ENCODE peak calls at places on chromosomes 5 and 9, in five cellular contexts. L is RWPE2, V is heart left ventricle, T is psoas muscle, O is Panc1. U is an unnamed sample.

GRCh38 chr9:108710424-108710823 is 145.4 kb downstream of the ACTL7B start:
- ATAC-seq in L (no peak), V (no peak), T (no peak), O (no peak), U (no peak)

GRCh38 chr5:111517853-111518501 is 5.6 kb upstream of the STARD4 start:
- ATAC-seq in L (no peak), V (no peak), T (no peak), O (no peak), U (no peak)

GRCh38 chr9:102669220-102669619 is 325.9 kb upstream of the CYLC2 start:
- ATAC-seq in L (no peak), V (no peak), T (no peak), O (no peak), U (no peak)

GRCh38 chr9:117917873-117918272 is 213.7 kb downstream of the TLR4 start:
- ATAC-seq in L (no peak), V (no peak), T (no peak), O (no peak), U (no peak)

GRCh38 chr9:91740713-91741112 is 209.3 kb downstream of the ROR2 start:
- ATAC-seq in L (no peak), V (no peak), T (no peak), O (no peak), U (peak)

GRCh38 chr5:107618233-107618632 is 52.5 kb downstream of the EFNA5 start:
- ATAC-seq in L (peak), V (no peak), T (no peak), O (no peak), U (no peak)

GRCh38 chr5:58187473-58188286 is 272.2 kb downstream of the PLK2 start:
- ATAC-seq in L (peak), V (no peak), T (no peak), O (peak), U (no peak)

GRCh38 chr5:140986117-140986521 is 19.8 kb downstream of the PCDHAC2 start:
- ATAC-seq in L (no peak), V (no peak), T (no peak), O (no peak), U (no peak)

GRCh38 chr5:56840597-56840996 is 25.2 kb downstream of the MAP3K1 start:
- ATAC-seq in L (no peak), V (no peak), T (no peak), O (no peak), U (no peak)

GRCh38 chr9:26954050-26954508 is 2.1 kb upstream of the IFT74 start:
- ATAC-seq in L (no peak), V (no peak), T (no peak), O (no peak), U (no peak)

GRCh38 chr5:164532226-164532937 is 1027.0 kb downstream of the MAT2B start:
- ATAC-seq in L (peak), V (no peak), T (no peak), O (no peak), U (no peak)

GRCh38 chr9:126861707-126862460 is 1.4 kb downstream of the ZBTB34 start:
- ATAC-seq in L (no peak), V (peak), T (no peak), O (no peak), U (no peak)

GRCh38 chr5:66929995-66930394 is 266.6 kb downstream of the CD180 start:
- ATAC-seq in L (no peak), V (no peak), T (no peak), O (no peak), U (no peak)

GRCh38 chr5:22249209-22249608 is 603.9 kb downstream of the CDH12 start:
- ATAC-seq in L (no peak), V (no peak), T (no peak), O (no peak), U (no peak)

GRCh38 chr9:92147030-92147853 is 32.0 kb upstream of the SPTLC1 start:
- ATAC-seq in L (peak), V (peak), T (peak), O (peak), U (peak)

GRCh38 chr5:158841918-158842317 is 257.8 kb downstream of the EBF1 start:
- ATAC-seq in L (no peak), V (no peak), T (no peak), O (no peak), U (no peak)

GRCh38 chr9:30519756-30520155 is 1864.7 kb upstream of the ACO1 start:
- ATAC-seq in L (peak), V (no peak), T (no peak), O (no peak), U (no peak)

GRCh38 chr5:88819332-88819999 is 63.5 kb downstream of the MEF2C start:
- ATAC-seq in L (no peak), V (no peak), T (no peak), O (no peak), U (no peak)

GRCh38 chr5:117315170-117315569 is 740.5 kb upstream of the SEMA6A start:
- ATAC-seq in L (no peak), V (no peak), T (no peak), O (no peak), U (no peak)

DNA sequence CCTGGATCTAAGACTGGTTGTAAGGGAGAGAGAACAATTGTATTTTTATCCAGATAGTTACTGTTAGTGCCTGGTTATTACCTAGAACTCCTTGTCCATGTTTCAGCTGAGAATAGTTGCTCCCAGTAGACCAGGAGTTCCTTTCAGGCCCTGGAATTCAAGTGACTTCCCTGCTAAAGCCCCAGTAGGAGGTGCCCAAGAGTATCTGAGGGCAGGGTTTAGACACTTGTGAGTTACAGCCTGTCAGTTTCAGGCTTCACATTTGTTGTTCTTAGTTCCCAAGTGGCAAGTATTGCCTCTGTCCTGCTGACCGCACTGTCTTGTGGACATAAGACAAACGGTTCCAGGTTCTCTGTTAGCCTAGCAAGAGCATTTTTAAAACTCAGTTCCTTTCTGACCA is 743.9 kb upstream of the SEMA6A start:
- ATAC-seq in L (no peak), V (no peak), T (no peak), O (no peak), U (no peak)
- TF ChIP-seq CTCF in L (no peak), V (no peak), T (no peak), O (no peak), U (no peak)

GRCh38 chr9:97487880-97488279 is 13.6 kb upstream of the TMOD1 start:
- ATAC-seq in L (no peak), V (no peak), T (no peak), O (no peak), U (no peak)

GRCh38 chr9:97487107-97487506 is 14.4 kb upstream of the TMOD1 start:
- ATAC-seq in L (peak), V (no peak), T (no peak), O (peak), U (no peak)

DNA sequence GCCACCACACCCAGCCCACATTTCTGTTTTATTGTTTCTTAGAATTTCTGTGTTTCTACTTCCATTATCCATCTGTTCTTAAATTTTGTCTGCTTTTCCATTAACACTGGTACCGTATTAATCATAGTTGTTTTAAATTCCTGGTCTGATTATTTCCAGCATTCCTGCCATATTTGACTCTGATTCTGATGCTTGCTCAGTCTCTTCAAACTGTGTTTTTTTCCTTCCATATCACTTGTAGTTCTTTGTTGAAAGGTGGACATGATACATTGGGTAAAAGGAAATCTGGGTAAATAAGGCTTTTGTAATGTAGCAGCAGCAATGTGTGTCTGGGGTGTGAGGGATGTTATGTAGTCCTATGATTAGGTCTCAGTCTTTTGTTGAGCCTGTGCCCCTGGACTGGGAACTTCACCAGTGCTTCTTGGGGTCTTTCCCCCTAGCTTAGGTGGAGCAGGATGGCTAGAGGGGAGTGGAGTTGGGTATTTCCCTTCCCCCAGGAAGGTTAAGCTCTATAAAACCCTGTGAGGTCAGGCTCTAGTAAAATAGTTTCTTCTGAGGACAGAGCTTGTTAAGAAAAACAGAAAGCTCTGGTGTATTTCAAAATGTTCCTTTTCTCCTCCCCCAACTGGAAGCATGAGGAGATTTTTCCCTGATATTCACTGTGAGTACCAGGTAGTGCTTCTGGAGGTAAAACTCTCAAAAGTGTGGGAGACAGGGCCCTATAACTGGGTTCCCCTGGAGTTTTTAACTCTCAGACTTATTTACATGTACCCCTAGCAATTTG is 10.1 kb upstream of the TMOD1 start:
- ATAC-seq in L (no peak), V (no peak), T (no peak), O (no peak), U (peak)
- H3K4me3 ChIP-seq in L (no peak), V (no peak), T (no peak), O (no peak), U (no peak)

GRCh38 chr9:89372230-89372816 is 54.0 kb downstream of the SECISBP2 start:
- ATAC-seq in L (peak), V (no peak), T (no peak), O (peak), U (no peak)

GRCh38 chr9:89374176-89374575 is 55.9 kb downstream of the SECISBP2 start:
- ATAC-seq in L (no peak), V (no peak), T (no peak), O (no peak), U (no peak)

GRCh38 chr9:89375181-89375760 is 57.0 kb downstream of the SECISBP2 start:
- ATAC-seq in L (no peak), V (no peak), T (no peak), O (no peak), U (no peak)

GRCh38 chr9:89370593-89370992 is 52.3 kb downstream of the SECISBP2 start:
- ATAC-seq in L (no peak), V (no peak), T (no peak), O (no peak), U (no peak)

GRCh38 chr9:89372979-89373378 is 54.7 kb downstream of the SECISBP2 start:
- ATAC-seq in L (peak), V (no peak), T (no peak), O (peak), U (no peak)
- H3K27ac ChIP-seq in L (no peak), V (no peak), T (no peak), O (no peak), U (no peak)

GRCh38 chr5:53425598-53426516 is 54.6 kb upstream of the FST start:
- ATAC-seq in L (no peak), V (no peak), T (no peak), O (peak), U (no peak)
- TF ChIP-seq CTCF in L (peak), V (no peak), T (peak), O (peak), U (no peak)

GRCh38 chr5:75611324-75612210 is at the start of gene ANKDD1B:
- ATAC-seq in L (peak), V (no peak), T (peak), O (peak), U (peak)
- H3K4me3 ChIP-seq in L (peak), V (peak), T (peak), O (peak), U (peak)

GRCh38 chr5:142922223-142922952 is 152.2 kb downstream of the ARHGAP26 start:
- ATAC-seq in L (peak), V (no peak), T (peak), O (peak), U (peak)

GRCh38 chr5:142920888-142921612 is 150.9 kb downstream of the ARHGAP26 start:
- ATAC-seq in L (no peak), V (no peak), T (no peak), O (no peak), U (no peak)

GRCh38 chr5:142925795-142926194 is 155.6 kb downstream of the ARHGAP26 start:
- ATAC-seq in L (peak), V (no peak), T (no peak), O (no peak), U (peak)

GRCh38 chr5:142926549-142926948 is 156.4 kb downstream of the ARHGAP26 start:
- ATAC-seq in L (no peak), V (no peak), T (no peak), O (no peak), U (no peak)

GRCh38 chr5:142924135-142924883 is 154.1 kb downstream of the ARHGAP26 start:
- ATAC-seq in L (no peak), V (no peak), T (no peak), O (no peak), U (no peak)
- H3K27ac ChIP-seq in L (no peak), V (peak), T (no peak), O (no peak), U (peak)

U was measured in gastroesophageal sphincter.